ENCODE peak calls at places on chromosomes 6 and 20, in nine cellular contexts. I is transverse colon, K is sigmoid colon, E is endothelial cell of umbilical vein, D is esophagus muscularis mucosa, Z is HCT116, B is K562, L is stomach, X is breast epithelium. Q is an unnamed sample.

GRCh38 chr20:52484438-52484837 is 292.9 kb upstream of the ZFP64 start:
- DNase-seq in I (no peak), K (no peak), E (no peak), D (no peak), Z (no peak), B (no peak), L (no peak), X (no peak), Q (no peak)

GRCh38 chr6:35402136-35402855 is 49.8 kb upstream of the FANCE start:
- DNase-seq in I (no peak), K (no peak), E (no peak), D (no peak), Z (no peak), B (no peak), L (peak; percentile 79), X (no peak), Q (no peak)

GRCh38 chr6:95087394-95088097 is 489.8 kb upstream of the MANEA start:
- DNase-seq in I (no peak), K (no peak), E (no peak), D (no peak), Z (peak; percentile 50), B (no peak), L (no peak), X (no peak), Q (no peak)

GRCh38 chr6:107539409-107539808 is 49.5 kb downstream of the SOBP start:
- DNase-seq in I (no peak), K (no peak), E (no peak), D (peak; percentile 14), Z (no peak), B (peak; percentile 9), L (no peak), X (no peak), Q (no peak)

GRCh38 chr20:33064572-33065287 is 11.0 kb downstream of the BPIFB3 start:
- DNase-seq in I (no peak), K (no peak), E (no peak), D (no peak), Z (no peak), B (no peak), L (no peak), X (no peak), Q (no peak)

GRCh38 chr6:490251-491037 is 98.9 kb downstream of the IRF4 start:
- DNase-seq in I (no peak), K (no peak), E (no peak), D (no peak), Z (no peak), B (peak; percentile 17), L (no peak), X (no peak), Q (no peak)

GRCh38 chr6:119240257-119241123 is 109.1 kb downstream of the MAN1A1 start:
- DNase-seq in I (no peak), K (no peak), E (no peak), D (no peak), Z (no peak), B (no peak), L (no peak), X (no peak), Q (no peak)

GRCh38 chr6:84426002-84426705 is 198.7 kb upstream of the CEP162 start:
- DNase-seq in I (no peak), K (no peak), E (peak; percentile 33), D (no peak), Z (no peak), B (no peak), L (no peak), X (no peak), Q (no peak)

GRCh38 chr6:46366190-46366900 is 124.9 kb downstream of the RCAN2 start:
- DNase-seq in I (no peak), K (no peak), E (no peak), D (no peak), Z (no peak), B (no peak), L (no peak), X (no peak), Q (no peak)

GRCh38 chr6:25172819-25173218 is 106.4 kb upstream of the CARMIL1 start:
- DNase-seq in I (no peak), K (no peak), E (no peak), D (no peak), Z (no peak), B (no peak), L (no peak), X (peak; percentile 37), Q (no peak)

GRCh38 chr6:27078734-27079357 is 168.7 kb upstream of the PRSS16 start:
- DNase-seq in I (peak; percentile 48), K (no peak), E (peak; percentile 71), D (no peak), Z (peak; percentile 52), B (peak; percentile 81), L (peak; percentile 31), X (no peak), Q (no peak)

GRCh38 chr6:54188832-54189231 is 77.6 kb downstream of the MLIP start:
- DNase-seq in I (no peak), K (no peak), E (no peak), D (no peak), Z (no peak), B (no peak), L (no peak), X (no peak), Q (no peak)

GRCh38 chr6:27145731-27146455 is 101.6 kb upstream of the PRSS16 start:
- DNase-seq in I (peak; percentile 80), K (peak; percentile 94), E (peak; percentile 79), D (peak; percentile 94), Z (peak; percentile 90), B (peak; percentile 92), L (peak; percentile 73), X (peak; percentile 86), Q (no peak)

GRCh38 chr6:143279385-143279784 is 171.1 kb downstream of the ADAT2 start:
- DNase-seq in I (peak; percentile 14), K (no peak), E (peak; percentile 24), D (no peak), Z (peak; percentile 13), B (peak; percentile 64), L (no peak), X (no peak), Q (no peak)

GRCh38 chr20:57592263-57593092 is 27.7 kb downstream of the ZBP1 start:
- DNase-seq in I (no peak), K (no peak), E (no peak), D (no peak), Z (no peak), B (no peak), L (no peak), X (no peak), Q (no peak)

GRCh38 chr6:125310994-125311649 is 9.4 kb upstream of the HDDC2 start:
- DNase-seq in I (no peak), K (no peak), E (peak; percentile 64), D (no peak), Z (peak; percentile 55), B (peak; percentile 72), L (no peak), X (no peak), Q (no peak)

DNA sequence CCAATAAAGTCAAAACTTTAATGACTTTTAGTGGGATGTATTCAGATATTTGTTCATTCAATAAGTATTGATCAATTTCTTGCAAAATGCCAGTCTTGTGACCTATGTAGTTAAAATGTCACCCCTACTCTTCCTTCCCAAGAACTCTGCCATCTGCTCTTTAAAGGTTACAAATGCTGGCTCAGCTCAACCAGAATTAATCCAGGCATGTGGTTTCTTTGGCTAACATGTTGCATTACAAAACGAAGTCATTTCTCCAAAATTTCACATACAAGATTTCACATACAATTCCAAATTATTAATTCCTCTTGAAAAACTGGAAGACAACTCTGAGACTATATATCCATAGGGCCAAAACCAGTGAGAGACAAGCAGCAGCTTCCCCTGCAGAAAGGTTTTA is 395.7 kb downstream of the PRKN start:
- DNase-seq in I (no peak), K (no peak), E (no peak), D (no peak), Z (no peak), B (no peak), L (no peak), X (no peak), Q (no peak)
- TF ChIP-seq POLR2AphosphoS5 in I (no peak), K (no peak), E (no peak), D (no peak), Z (no peak), B (no peak), L (no peak), X (no peak), Q (no peak)

GRCh38 chr6:156780117-156780641 is 3.0 kb downstream of the ARID1B start:
- DNase-seq in I (peak; percentile 63), K (no peak), E (peak; percentile 91), D (no peak), Z (peak; percentile 70), B (peak; percentile 87), L (peak; percentile 56), X (peak; percentile 52), Q (no peak)
- TF ChIP-seq POLR2A in I (peak; percentile 54), K (no peak), E (no peak), D (no peak), Z (peak; percentile 59), B (peak; percentile 76), L (no peak), X (no peak), Q (no peak)

GRCh38 chr20:56422131-56422823 is 10.2 kb downstream of the CASS4 start:
- DNase-seq in I (no peak), K (no peak), E (peak; percentile 93), D (no peak), Z (peak; percentile 38), B (peak; percentile 82), L (no peak), X (no peak), Q (peak; percentile 60)
- H3K27ac ChIP-seq in I (no peak overlapping the region), K (peak overlapping the region; percentile 11), E (no peak overlapping the region), D (peak overlapping the region; percentile 16), Z (no peak overlapping the region), B (peak overlapping the region; percentile 85), L (no peak overlapping the region), X (no peak overlapping the region), Q (no peak overlapping the region)

GRCh38 chr6:56814308-56814707 is 140.6 kb upstream of the BEND6 start:
- DNase-seq in I (no peak), K (no peak), E (no peak), D (no peak), Z (no peak), B (no peak), L (no peak), X (no peak), Q (no peak)
- TF ChIP-seq POLR2AphosphoS5 in I (no peak), K (no peak), E (no peak), D (no peak), Z (no peak), B (no peak), L (no peak), X (no peak), Q (no peak)

DNA sequence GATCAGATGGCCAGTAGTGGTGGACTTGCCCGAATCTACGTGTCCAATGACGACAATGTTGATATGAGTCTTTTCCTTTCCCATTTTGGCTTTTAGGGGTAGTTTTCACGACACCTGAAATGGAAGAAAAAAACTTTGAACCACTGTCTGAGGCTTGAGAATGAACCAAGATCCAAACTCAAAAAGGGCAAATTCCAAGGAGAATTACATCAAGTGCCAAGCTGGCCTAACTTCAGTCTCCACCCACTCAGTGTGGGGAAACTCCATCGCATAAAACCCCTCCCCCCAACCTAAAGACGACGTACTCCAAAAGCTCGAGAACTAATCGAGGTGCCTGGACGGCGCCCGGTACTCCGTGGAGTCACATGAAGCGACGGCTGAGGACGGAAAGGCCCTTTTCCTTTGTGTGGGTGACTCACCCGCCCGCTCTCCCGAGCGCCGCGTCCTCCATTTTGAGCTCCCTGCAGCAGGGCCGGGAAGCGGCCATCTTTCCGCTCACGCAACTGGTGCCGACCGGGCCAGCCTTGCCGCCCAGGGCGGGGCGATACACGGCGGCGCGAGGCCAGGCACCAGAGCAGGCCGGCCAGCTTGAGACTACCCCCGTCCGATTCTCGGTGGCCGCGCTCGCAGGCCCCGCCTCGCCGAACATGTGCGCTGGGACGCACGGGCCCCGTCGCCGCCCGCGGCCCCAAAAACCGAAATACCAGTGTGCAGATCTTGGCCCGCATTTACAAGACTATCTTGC is 717 bp downstream of the EEF1A1 start:
- DNase-seq in I (peak; percentile 78), K (peak; percentile 89), E (peak; percentile 76), D (no peak), Z (no peak), B (peak; percentile 78), L (peak; percentile 73), X (peak; percentile 68), Q (no peak)
- TF ChIP-seq POLR2A in I (no peak), K (no peak), E (no peak), D (peak; percentile 6), Z (no peak), B (no peak), L (no peak), X (no peak), Q (no peak)

Q was measured in vagina.